ENCODE peak calls at places on chromosomes 1 and 21, in nine cellular contexts. U is endothelial cell of umbilical vein, H is adipocyte, B is IMR-90, R is GM23248, D is keratinocyte, Z is K562, T is neuronal stem cell, L is neural progenitor cell. M is an unnamed sample.
A peak's percentile ranks its signal among the peaks of the same experiment; 100 is the strongest.

GRCh38 chr1:232805269-232806070 is at the start of gene MAP10:
- DNase-seq in U (peak; percentile 77), D (no peak), R (peak; percentile 90), H (peak; percentile 80), Z (peak; percentile 39), L (peak; percentile 82), T (peak; percentile 74), B (peak; percentile 71), M (peak; percentile 75)

GRCh38 chr1:71393301-71393700 is 312.5 kb upstream of the ZRANB2 start:
- DNase-seq in D (no peak), U (no peak), L (no peak), B (no peak), R (no peak), T (no peak), Z (no peak), H (no peak), M (no peak)

GRCh38 chr1:21273743-21274142 is 16.5 kb downstream of the ECE1 start:
- DNase-seq in D (no peak), U (no peak), B (no peak), Z (no peak), R (no peak), H (no peak), L (no peak), T (no peak), M (no peak)

GRCh38 chr1:6001992-6002576 is 9.9 kb upstream of the NPHP4 start:
- DNase-seq in L (no peak), H (no peak), R (no peak), Z (no peak), B (no peak), D (no peak), T (no peak), U (no peak), M (no peak)

GRCh38 chr1:22141948-22142314 is 966 bp downstream of the WNT4 start:
- DNase-seq in Z (no peak), R (peak; percentile 17), L (peak; percentile 35), H (peak; percentile 12), B (no peak), U (no peak), D (no peak), T (no peak), M (no peak)

GRCh38 chr1:241551759-241552638 is 19.8 kb downstream of the KMO start:
- DNase-seq in Z (peak; percentile 58), T (no peak), U (no peak), H (no peak), L (no peak), R (no peak), B (peak; percentile 10), D (no peak), M (no peak)

GRCh38 chr1:90220496-90220895 is 225.6 kb downstream of the ZNF326 start:
- DNase-seq in D (no peak), L (no peak), H (no peak), U (no peak), Z (no peak), T (no peak), R (no peak), B (no peak), M (no peak)

GRCh38 chr1:37949524-37950152 is 2.8 kb upstream of the INPP5B start:
- DNase-seq in D (no peak), H (no peak), B (no peak), Z (no peak), L (no peak), R (peak; percentile 8), T (no peak), U (no peak), M (no peak)

GRCh38 chr1:223556414-223557124 is 108.9 kb downstream of the CAPN8 start:
- DNase-seq in T (peak; percentile 51), U (peak; percentile 46), H (peak; percentile 4), B (peak; percentile 1), R (peak; percentile 34), Z (peak; percentile 76), L (peak; percentile 72), D (peak; percentile 7), M (peak; percentile 77)

GRCh38 chr21:38310619-38311018 is 53.8 kb downstream of the KCNJ15 start:
- DNase-seq in D (no peak), L (no peak), B (peak; percentile 49), Z (no peak), H (peak; percentile 66), U (no peak), T (no peak), R (peak; percentile 88), M (no peak)

GRCh38 chr1:154420172-154420571 is 15.0 kb downstream of the IL6R start:
- DNase-seq in R (peak; percentile 96), U (peak; percentile 95), B (peak; percentile 91), T (no peak), L (no peak), D (no peak), H (peak; percentile 75), Z (no peak), M (peak; percentile 73)

GRCh38 chr1:243268284-243268653 is 12.4 kb downstream of the SDCCAG8 start:
- DNase-seq in U (peak; percentile 92), R (peak; percentile 89), T (no peak), B (peak; percentile 96), L (no peak), D (no peak), H (peak; percentile 70), Z (no peak), M (no peak)

GRCh38 chr1:231395051-231395995 is 26.8 kb downstream of the EGLN1 start:
- DNase-seq in H (peak; percentile 86), R (peak; percentile 98), U (peak; percentile 93), T (no peak), L (no peak), Z (no peak), B (peak; percentile 98), D (peak; percentile 64), M (no peak)
- H3K4me3 ChIP-seq in H (peak overlapping the region; percentile 56), R (peak overlapping the region; percentile 65), U (peak overlapping the region; percentile 18), T (no peak overlapping the region), L (no peak overlapping the region), Z (no peak overlapping the region), B (peak overlapping the region; percentile 5), D (no peak overlapping the region), M (no peak overlapping the region)

GRCh38 chr1:94922756-94923465 is 4.0 kb downstream of the CNN3 start:
- DNase-seq in T (no peak), L (peak; percentile 40), B (peak; percentile 64), Z (no peak), D (no peak), U (no peak), R (peak; percentile 76), H (peak; percentile 77), M (no peak)
- H3K4me1 ChIP-seq in T (peaks cover 15% of the 10 kb centered on the region), L (peaks cover 55% of the 10 kb centered on the region), B (peaks cover 21% of the 10 kb centered on the region), Z (peaks cover 15% of the 10 kb centered on the region), D (peaks cover 24% of the 10 kb centered on the region), U (peaks cover 47% of the 10 kb centered on the region), R (peaks cover 62% of the 10 kb centered on the region), H (peaks cover 57% of the 10 kb centered on the region), M (peaks cover 6% of the 10 kb centered on the region)

GRCh38 chr1:172902861-172903381 is 147.8 kb downstream of the TNFSF18 start:
- DNase-seq in U (peak; percentile 58), Z (no peak), H (peak; percentile 88), B (peak; percentile 92), L (no peak), T (no peak), R (peak; percentile 86), D (no peak), M (no peak)
- H3K9ac ChIP-seq in U (peak overlapping the region; percentile 72), Z (no peak overlapping the region), H (no peak overlapping the region), B (peak overlapping the region; percentile 38), L (no peak overlapping the region), T (no peak overlapping the region), R (peak overlapping the region; percentile 11), D (no peak overlapping the region), M (no peak overlapping the region)

GRCh38 chr1:159011701-159012100 is 2.0 kb downstream of the IFI16 start:
- DNase-seq in L (no peak), D (no peak), H (no peak), B (no peak), R (no peak), T (no peak), U (no peak), Z (no peak), M (no peak)
- H3K4me3 ChIP-seq in L (no peak overlapping the region), D (peak overlapping the region; percentile 61), H (peak overlapping the region; percentile 97), B (no peak overlapping the region), R (peak overlapping the region; percentile 94), T (no peak overlapping the region), U (peak overlapping the region; percentile 99), Z (no peak overlapping the region), M (peak overlapping the region; percentile 32)

GRCh38 chr1:41494351-41495170 is 10.1 kb upstream of the EDN2 start:
- DNase-seq in L (no peak), T (no peak), U (no peak), R (no peak), Z (no peak), D (no peak), B (no peak), H (no peak), M (no peak)

GRCh38 chr1:41496080-41497055 is 11.9 kb upstream of the EDN2 start:
- DNase-seq in Z (peak; percentile 90), B (peak; percentile 83), T (peak; percentile 89), R (peak; percentile 93), H (peak; percentile 97), L (peak; percentile 96), U (peak; percentile 60), D (no peak), M (peak; percentile 80)

GRCh38 chr1:41497056-41497440 is 12.6 kb upstream of the EDN2 start:
- DNase-seq in H (no peak), R (no peak), L (no peak), D (no peak), U (no peak), Z (no peak), T (no peak), B (no peak), M (no peak)

GRCh38 chr1:41493626-41494350 is 9.3 kb upstream of the EDN2 start:
- DNase-seq in D (no peak), L (no peak), H (no peak), U (no peak), Z (peak; percentile 51), R (no peak), T (no peak), B (no peak), M (no peak)

GRCh38 chr1:41495171-41495948 is 10.9 kb upstream of the EDN2 start:
- DNase-seq in T (no peak), D (no peak), H (no peak), R (peak; percentile 35), B (peak; percentile 21), Z (peak; percentile 57), U (peak; percentile 45), L (peak; percentile 66), M (no peak)
- H3K4me1 ChIP-seq in T (peaks cover 21% of the 10 kb centered on the region), D (peaks cover 75% of the 10 kb centered on the region), H (peaks cover 16% of the 10 kb centered on the region), R (peaks cover 23% of the 10 kb centered on the region), B (peaks cover 22% of the 10 kb centered on the region), Z (peaks cover 48% of the 10 kb centered on the region), U (peaks cover 22% of the 10 kb centered on the region), L (peaks cover 15% of the 10 kb centered on the region), M (peaks cover 15% of the 10 kb centered on the region)

GRCh38 chr21:42426876-42427480 is 23.3 kb downstream of the UBASH3A start:
- DNase-seq in T (no peak), R (no peak), L (no peak), U (no peak), H (no peak), D (no peak), B (no peak), Z (no peak), M (peak; percentile 45)
- H3K9ac ChIP-seq in T (no peak overlapping the region), R (no peak overlapping the region), L (no peak overlapping the region), U (no peak overlapping the region), H (no peak overlapping the region), D (no peak overlapping the region), B (no peak overlapping the region), Z (no peak overlapping the region), M (no peak overlapping the region)

GRCh38 chr1:65084068-65084467 is 63.9 kb upstream of the AK4 start:
- DNase-seq in H (no peak), L (no peak), D (no peak), B (no peak), R (no peak), T (no peak), Z (no peak), U (no peak), M (no peak)
- H3K4me3 ChIP-seq in H (no peak overlapping the region), L (no peak overlapping the region), D (no peak overlapping the region), B (no peak overlapping the region), R (no peak overlapping the region), T (no peak overlapping the region), Z (no peak overlapping the region), U (no peak overlapping the region), M (no peak overlapping the region)

M was measured in colonic mucosa.